ENCODE peak calls at places on chromosomes 7 and 10, in four cellular contexts. One of them, this sample, is unnamed.
A peak's percentile ranks its signal among the peaks of the same experiment; 100 is the strongest.

GRCh38 chr10:15253951-15254807 is 85.7 kb upstream of the NMT2 start:
- DNase-seq in IMR-90: no peak
- DNase-seq in H9: no peak
- DNase-seq in neuronal stem cell: no peak
- DNase-seq in this sample: no peak

GRCh38 chr10:77162697-77163096 is 474.9 kb downstream of the KCNMA1 start:
- DNase-seq in IMR-90: peak; percentile 89
- DNase-seq in H9: no peak
- DNase-seq in neuronal stem cell: no peak
- DNase-seq in this sample: peak; percentile 63

GRCh38 chr10:110502072-110502845 is 4.6 kb downstream of the DUSP5 start:
- DNase-seq in neuronal stem cell: no peak
- DNase-seq in IMR-90: no peak
- DNase-seq in H9: no peak
- DNase-seq in this sample: no peak

GRCh38 chr7:30450983-30451497 is 27.5 kb downstream of the NOD1 start:
- DNase-seq in neuronal stem cell: no peak
- DNase-seq in IMR-90: no peak
- DNase-seq in H9: no peak
- DNase-seq in this sample: no peak

GRCh38 chr7:14835399-14835798 is 67.2 kb downstream of the DGKB start:
- DNase-seq in IMR-90: no peak
- DNase-seq in neuronal stem cell: no peak
- DNase-seq in H9: no peak
- DNase-seq in this sample: no peak

GRCh38 chr10:7797582-7797981 is 9.6 kb downstream of the ATP5F1C start:
- DNase-seq in H9: no peak
- DNase-seq in neuronal stem cell: no peak
- DNase-seq in IMR-90: peak; percentile 96
- DNase-seq in this sample: peak; percentile 92

GRCh38 chr7:117715784-117716445 is 157.3 kb downstream of the CTTNBP2 start:
- DNase-seq in IMR-90: peak; percentile 75
- DNase-seq in H9: peak; percentile 56
- DNase-seq in neuronal stem cell: peak; percentile 27
- DNase-seq in this sample: peak; percentile 77

GRCh38 chr10:9111983-9112382 is 1057.5 kb downstream of the GATA3 start:
- DNase-seq in IMR-90: no peak
- DNase-seq in neuronal stem cell: no peak
- DNase-seq in H9: no peak
- DNase-seq in this sample: no peak

GRCh38 chr10:74612195-74612594 is 214.2 kb upstream of the KAT6B start:
- DNase-seq in neuronal stem cell: no peak
- DNase-seq in H9: no peak
- DNase-seq in IMR-90: peak; percentile 42
- DNase-seq in this sample: peak; percentile 32

GRCh38 chr7:150479023-150479716 is 28.7 kb downstream of the GIMAP8 start:
- DNase-seq in neuronal stem cell: no peak
- DNase-seq in IMR-90: no peak
- DNase-seq in H9: no peak
- DNase-seq in this sample: no peak

GRCh38 chr7:151539055-151539714 is 19.5 kb upstream of the RHEB start:
- DNase-seq in neuronal stem cell: peak; percentile 66
- DNase-seq in H9: peak; percentile 56
- DNase-seq in IMR-90: peak; percentile 16
- DNase-seq in this sample: peak; percentile 49

GRCh38 chr7:101891936-101892640 is 74.7 kb downstream of the CUX1 start:
- DNase-seq in H9: no peak
- DNase-seq in neuronal stem cell: no peak
- DNase-seq in IMR-90: no peak
- DNase-seq in this sample: no peak

GRCh38 chr7:105216786-105217185 is 171.9 kb downstream of the SRPK2 start:
- DNase-seq in H9: no peak
- DNase-seq in IMR-90: no peak
- DNase-seq in neuronal stem cell: no peak
- DNase-seq in this sample: no peak

GRCh38 chr7:19455508-19456132 is 253.2 kb downstream of the POLR1F start:
- DNase-seq in H9: no peak
- DNase-seq in IMR-90: no peak
- DNase-seq in neuronal stem cell: no peak
- DNase-seq in this sample: no peak

GRCh38 chr10:99467236-99467999 is 37.0 kb upstream of the GOT1 start:
- DNase-seq in neuronal stem cell: no peak
- DNase-seq in H9: no peak
- DNase-seq in IMR-90: peak; percentile 28
- DNase-seq in this sample: peak; percentile 51

GRCh38 chr7:104018425-104018824 is 29.0 kb upstream of the RELN start:
- DNase-seq in IMR-90: no peak
- DNase-seq in H9: no peak
- DNase-seq in neuronal stem cell: no peak
- DNase-seq in this sample: no peak

GRCh38 chr10:103890688-103891087 is 27.3 kb downstream of the STN1 start:
- DNase-seq in neuronal stem cell: no peak
- DNase-seq in IMR-90: no peak
- DNase-seq in H9: no peak
- DNase-seq in this sample: no peak

GRCh38 chr10:61529208-61529607 is 76.0 kb upstream of the TMEM26 start:
- DNase-seq in IMR-90: no peak
- DNase-seq in neuronal stem cell: no peak
- DNase-seq in H9: no peak
- DNase-seq in this sample: no peak

GRCh38 chr10:75406158-75407065 is 4.8 kb upstream of the ZNF503 start:
- DNase-seq in IMR-90: no peak
- DNase-seq in H9: peak; percentile 38
- DNase-seq in neuronal stem cell: peak; percentile 21
- DNase-seq in this sample: no peak

GRCh38 chr10:59757966-59758365 is 4.7 kb upstream of the MRLN start:
- DNase-seq in IMR-90: peak; percentile 77
- DNase-seq in neuronal stem cell: no peak
- DNase-seq in H9: no peak
- DNase-seq in this sample: no peak

GRCh38 chr7:99837649-99838361 is 10.0 kb downstream of the CYP3A43 start:
- DNase-seq in neuronal stem cell: no peak
- DNase-seq in H9: no peak
- DNase-seq in IMR-90: no peak
- DNase-seq in this sample: no peak

GRCh38 chr10:5779753-5780152 is 33.5 kb downstream of the GDI2 start:
- DNase-seq in H9: no peak
- DNase-seq in IMR-90: no peak
- DNase-seq in neuronal stem cell: no peak
- DNase-seq in this sample: no peak

GRCh38 chr10:114821915-114822770 is 563 bp downstream of the FHIP2A start:
- DNase-seq in IMR-90: peak; percentile 14
- DNase-seq in H9: peak; percentile 41
- DNase-seq in neuronal stem cell: peak; percentile 21
- DNase-seq in this sample: peak; percentile 43

GRCh38 chr10:132812544-132812943 is 26.6 kb upstream of the NKX6-2 start:
- DNase-seq in H9: no peak
- DNase-seq in IMR-90: no peak
- DNase-seq in neuronal stem cell: no peak
- DNase-seq in this sample: no peak

GRCh38 chr7:89316584-89316983 is 521.0 kb upstream of the TEX47 start:
- DNase-seq in IMR-90: no peak
- DNase-seq in neuronal stem cell: no peak
- DNase-seq in H9: no peak
- DNase-seq in this sample: no peak

GRCh38 chr7:34058791-34059550 is 153.6 kb downstream of the BMPER start:
- DNase-seq in neuronal stem cell: no peak
- DNase-seq in IMR-90: no peak
- DNase-seq in H9: no peak
- DNase-seq in this sample: no peak

GRCh38 chr10:122658356-122659049 is 41.1 kb downstream of the C10orf120 start:
- DNase-seq in H9: no peak
- DNase-seq in IMR-90: no peak
- DNase-seq in neuronal stem cell: no peak
- DNase-seq in this sample: no peak

GRCh38 chr10:3887404-3887803 is 102.4 kb upstream of the KLF6 start:
- DNase-seq in neuronal stem cell: no peak
- DNase-seq in H9: no peak
- DNase-seq in IMR-90: no peak
- DNase-seq in this sample: no peak

GRCh38 chr10:94010886-94011285 is 17.2 kb downstream of the PLCE1 start:
- DNase-seq in H9: no peak
- DNase-seq in IMR-90: no peak
- DNase-seq in neuronal stem cell: no peak
- DNase-seq in this sample: no peak

GRCh38 chr7:69770613-69771012 is 172.3 kb downstream of the AUTS2 start:
- DNase-seq in neuronal stem cell: no peak
- DNase-seq in IMR-90: no peak
- DNase-seq in H9: no peak
- DNase-seq in this sample: no peak

GRCh38 chr7:2190531-2190930 is 42.2 kb downstream of the MAD1L1 start:
- DNase-seq in neuronal stem cell: no peak
- DNase-seq in IMR-90: peak; percentile 76
- DNase-seq in H9: peak; percentile 24
- DNase-seq in this sample: peak; percentile 51

GRCh38 chr10:84118395-84119006 is 20.8 kb upstream of the GHITM start:
- DNase-seq in neuronal stem cell: no peak
- DNase-seq in H9: no peak
- DNase-seq in IMR-90: no peak
- DNase-seq in this sample: no peak

GRCh38 chr10:16933799-16934198 is 116.6 kb upstream of the RSU1 start:
- DNase-seq in H9: no peak
- DNase-seq in neuronal stem cell: no peak
- DNase-seq in IMR-90: no peak
- DNase-seq in this sample: peak; percentile 40

GRCh38 chr7:135785065-135785464 is 36.5 kb upstream of the FAM180A start:
- DNase-seq in IMR-90: no peak
- DNase-seq in neuronal stem cell: no peak
- DNase-seq in H9: no peak
- DNase-seq in this sample: no peak

GRCh38 chr7:42671627-42672026 is 240.2 kb downstream of the C7orf25 start:
- DNase-seq in neuronal stem cell: no peak
- DNase-seq in IMR-90: no peak
- DNase-seq in H9: no peak
- DNase-seq in this sample: peak; percentile 58

GRCh38 chr10:17344206-17344605 is 110.2 kb downstream of the ST8SIA6 start:
- DNase-seq in neuronal stem cell: no peak
- DNase-seq in H9: no peak
- DNase-seq in IMR-90: no peak
- DNase-seq in this sample: no peak

GRCh38 chr7:27685209-27685608 is 22.5 kb upstream of the HIBADH start:
- DNase-seq in neuronal stem cell: no peak
- DNase-seq in IMR-90: no peak
- DNase-seq in H9: no peak
- DNase-seq in this sample: no peak

GRCh38 chr7:1045727-1046063 is 1.3 kb downstream of the GPR146 start:
- DNase-seq in neuronal stem cell: no peak
- DNase-seq in H9: no peak
- DNase-seq in IMR-90: no peak
- DNase-seq in this sample: no peak

GRCh38 chr7:1045038-1045726 is 836 bp downstream of the GPR146 start:
- DNase-seq in H9: no peak
- DNase-seq in IMR-90: no peak
- DNase-seq in neuronal stem cell: no peak
- DNase-seq in this sample: no peak

GRCh38 chr7:1042161-1042833 is 2.0 kb upstream of the GPR146 start:
- DNase-seq in H9: no peak
- DNase-seq in neuronal stem cell: no peak
- DNase-seq in IMR-90: no peak
- DNase-seq in this sample: no peak

GRCh38 chr7:1043552-1044188 is 676 bp upstream of the GPR146 start:
- DNase-seq in H9: no peak
- DNase-seq in neuronal stem cell: no peak
- DNase-seq in IMR-90: no peak
- DNase-seq in this sample: no peak

GRCh38 chr7:1044189-1045037 is at the start of gene GPR146:
- DNase-seq in neuronal stem cell: peak; percentile 97
- DNase-seq in IMR-90: peak; percentile 94
- DNase-seq in H9: peak; percentile 97
- DNase-seq in this sample: peak; percentile 96
- H3K14ac ChIP-seq in neuronal stem cell: no peak within 1 kb of the TSS
- H3K14ac ChIP-seq in IMR-90: peak within 1 kb of the TSS; percentile 20
- H3K14ac ChIP-seq in H9: no peak within 1 kb of the TSS
- H3K14ac ChIP-seq in this sample: no peak within 1 kb of the TSS

GRCh38 chr10:58268946-58269831 is at the start of gene CISD1:
- DNase-seq in IMR-90: peak; percentile 100
- DNase-seq in neuronal stem cell: peak; percentile 99
- DNase-seq in H9: peak; percentile 99
- DNase-seq in this sample: peak; percentile 99

GRCh38 chr10:58267713-58268453 is at the start of gene IPMK:
- DNase-seq in neuronal stem cell: peak; percentile 89
- DNase-seq in H9: peak; percentile 94
- DNase-seq in IMR-90: peak; percentile 79
- DNase-seq in this sample: peak; percentile 94

GRCh38 chr10:58268454-58268945 is 462 bp upstream of the CISD1 start:
- DNase-seq in H9: no peak
- DNase-seq in IMR-90: no peak
- DNase-seq in neuronal stem cell: no peak
- DNase-seq in this sample: no peak

GRCh38 chr10:58266003-58266825 is 1.5 kb downstream of the IPMK start:
- DNase-seq in neuronal stem cell: no peak
- DNase-seq in IMR-90: peak; percentile 78
- DNase-seq in H9: no peak
- DNase-seq in this sample: peak; percentile 90

GRCh38 chr10:58266826-58267712 is 625 bp downstream of the IPMK start:
- DNase-seq in IMR-90: peak; percentile 59
- DNase-seq in H9: peak; percentile 52
- DNase-seq in neuronal stem cell: peak; percentile 30
- DNase-seq in this sample: peak; percentile 86
- H3K14ac ChIP-seq in IMR-90: peak overlapping the region; percentile 40
- H3K14ac ChIP-seq in H9: no peak overlapping the region
- H3K14ac ChIP-seq in neuronal stem cell: peak overlapping the region; percentile 96
- H3K14ac ChIP-seq in this sample: no peak overlapping the region

GRCh38 chr10:26507441-26507840 is 69.3 kb downstream of the APBB1IP start:
- DNase-seq in H9: no peak
- DNase-seq in IMR-90: no peak
- DNase-seq in neuronal stem cell: no peak
- DNase-seq in this sample: no peak
- H3K14ac ChIP-seq in H9: no peak overlapping the region
- H3K14ac ChIP-seq in IMR-90: no peak overlapping the region
- H3K14ac ChIP-seq in neuronal stem cell: no peak overlapping the region
- H3K14ac ChIP-seq in this sample: no peak overlapping the region

DNA sequence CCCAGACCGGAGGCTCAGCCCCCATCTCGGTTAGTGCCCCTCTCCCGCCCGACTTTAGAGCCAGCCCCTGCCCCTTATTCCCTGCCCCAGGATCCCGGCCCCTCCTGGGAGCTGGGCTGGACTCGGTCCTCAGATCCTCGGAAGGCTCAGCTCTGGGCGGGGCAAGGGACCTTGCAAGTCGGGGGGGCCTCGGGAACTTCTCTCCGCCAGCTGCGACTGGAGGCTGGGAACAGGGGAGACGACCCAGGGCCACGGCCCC is 2.5 kb downstream of the ADIRF start:
- DNase-seq in IMR-90: no peak
- DNase-seq in H9: no peak
- DNase-seq in neuronal stem cell: no peak
- DNase-seq in this sample: no peak
- H3K14ac ChIP-seq in IMR-90: peak overlapping the region; percentile 88
- H3K14ac ChIP-seq in H9: peak overlapping the region; percentile 20
- H3K14ac ChIP-seq in neuronal stem cell: no peak overlapping the region
- H3K14ac ChIP-seq in this sample: peak overlapping the region; percentile 86

This sample was measured in mesenchymal stem cell.